ENCODE peak calls at places on chromosomes 6 and 20, in six cellular contexts. M is coronary artery, O is fibroblast of lung, E is hepatocyte, A is tibial nerve, L is ascending aorta. K is an unnamed sample.

GRCh38 chr20:56828402-56828801 is 199.3 kb downstream of the TFAP2C start:
- DNase-seq in O (no peak), M (no peak), A (no peak), L (no peak), E (no peak), K (no peak)

GRCh38 chr6:134115715-134116074 is 63.3 kb upstream of the SLC2A12 start:
- DNase-seq in M (no peak), A (no peak), O (no peak), E (no peak), L (no peak), K (no peak)

GRCh38 chr20:17507032-17507431 is 24.1 kb downstream of the BFSP1 start:
- DNase-seq in O (no peak), M (no peak), A (no peak), L (no peak), E (no peak), K (no peak)

GRCh38 chr6:153698637-153699036 is 340.4 kb upstream of the OPRM1 start:
- DNase-seq in E (no peak), A (no peak), M (no peak), O (no peak), L (no peak), K (no peak)

GRCh38 chr20:45101333-45101850 is 465 bp upstream of the KCNS1 start:
- DNase-seq in A (no peak), O (no peak), L (no peak), E (no peak), M (no peak), K (no peak)

GRCh38 chr6:28490191-28490890 is 25.3 kb downstream of the GPX6 start:
- DNase-seq in L (no peak), E (peak; percentile 56), O (no peak), M (no peak), A (no peak), K (no peak)

GRCh38 chr20:33444797-33445560 is 1.4 kb upstream of the SNTA1 start:
- DNase-seq in A (no peak), E (peak; percentile 55), M (no peak), L (no peak), O (no peak), K (no peak)

GRCh38 chr20:3753098-3753497 is 14.5 kb downstream of the ADISSP start:
- DNase-seq in M (no peak), O (peak; percentile 49), E (peak; percentile 73), L (no peak), A (peak; percentile 65), K (peak; percentile 85)

GRCh38 chr20:16201191-16201590 is 372.1 kb downstream of the KIF16B start:
- DNase-seq in O (no peak), A (no peak), M (no peak), L (no peak), E (no peak), K (no peak)

GRCh38 chr20:4603724-4604123 is 118.0 kb upstream of the PRND start:
- DNase-seq in M (no peak), E (peak; percentile 28), O (peak; percentile 30), L (no peak), A (no peak), K (peak; percentile 8)

GRCh38 chr6:132734694-132735236 is 20.9 kb upstream of the VNN1 start:
- DNase-seq in O (peak; percentile 10), A (no peak), E (peak; percentile 37), L (no peak), M (no peak), K (peak; percentile 67)

GRCh38 chr20:50305636-50306477 is 115.2 kb downstream of the CEBPB start:
- DNase-seq in L (no peak), O (no peak), A (peak; percentile 58), E (peak; percentile 61), M (peak; percentile 78), K (peak; percentile 73)

GRCh38 chr6:116560130-116560529 is 6.6 kb downstream of the CALHM4 start:
- DNase-seq in E (no peak), O (no peak), M (no peak), A (no peak), L (no peak), K (no peak)

GRCh38 chr6:167652701-167653095 is 174.0 kb upstream of the AFDN start:
- DNase-seq in M (no peak), O (no peak), E (no peak), A (no peak), L (no peak), K (no peak)

GRCh38 chr6:89385156-89385667 is 26.9 kb downstream of the RRAGD start:
- DNase-seq in A (no peak), M (no peak), E (no peak), O (peak; percentile 72), L (no peak), K (peak; percentile 82)

GRCh38 chr6:33787954-33788693 is 806 bp downstream of the LEMD2 start:
- DNase-seq in M (peak; percentile 84), O (peak; percentile 86), A (peak; percentile 35), L (peak; percentile 44), E (peak; percentile 81), K (peak; percentile 82)

GRCh38 chr6:128806274-128806673 is 76.7 kb upstream of the LAMA2 start:
- DNase-seq in E (no peak), A (no peak), O (no peak), M (no peak), L (no peak), K (peak; percentile 62)

GRCh38 chr6:1613631-1614447 is 4.1 kb downstream of the FOXC1 start:
- DNase-seq in L (no peak), E (no peak), M (no peak), O (no peak), A (peak; percentile 11), K (peak; percentile 56)

GRCh38 chr6:1749041-1749440 is 139.3 kb downstream of the FOXC1 start:
- DNase-seq in L (no peak), M (no peak), O (no peak), A (no peak), E (no peak), K (no peak)

GRCh38 chr6:38572186-38572813 is 67.4 kb downstream of the BTBD9 start:
- DNase-seq in O (no peak), M (no peak), L (no peak), E (no peak), A (no peak), K (no peak)

GRCh38 chr20:5844063-5844681 is 94.0 kb downstream of the SHLD1 start:
- DNase-seq in E (no peak), M (no peak), A (no peak), L (no peak), O (peak; percentile 51), K (peak; percentile 31)

GRCh38 chr6:98924647-98925046 is 23.1 kb downstream of the FBXL4 start:
- DNase-seq in A (no peak), L (no peak), E (no peak), M (no peak), O (no peak), K (no peak)

GRCh38 chr20:25468126-25469075 is 60.9 kb downstream of the GINS1 start:
- DNase-seq in L (no peak), E (no peak), O (no peak), A (no peak), M (no peak), K (no peak)

GRCh38 chr20:25471020-25471419 is 63.5 kb downstream of the GINS1 start:
- DNase-seq in E (no peak), L (no peak), A (no peak), M (no peak), O (no peak), K (no peak)

GRCh38 chr20:25469558-25469957 is 62.1 kb downstream of the GINS1 start:
- DNase-seq in L (no peak), O (no peak), M (no peak), A (no peak), E (no peak), K (no peak)

GRCh38 chr20:25467441-25467840 is 60.0 kb downstream of the GINS1 start:
- DNase-seq in M (no peak), A (no peak), E (no peak), L (no peak), O (no peak), K (no peak)

GRCh38 chr20:25470045-25470444 is 62.6 kb downstream of the GINS1 start:
- DNase-seq in L (no peak), O (peak; percentile 30), M (no peak), E (peak; percentile 45), A (no peak), K (peak; percentile 42)
- H3K4me3 ChIP-seq in L (no peak overlapping the region), O (no peak overlapping the region), M (no peak overlapping the region), E (no peak overlapping the region), A (no peak overlapping the region), K (no peak overlapping the region)

GRCh38 chr6:55014321-55015088 is 159.8 kb upstream of the HCRTR2 start:
- DNase-seq in L (no peak), E (no peak), A (no peak), M (no peak), O (no peak), K (peak; percentile 11)

GRCh38 chr6:55009114-55009513 is 162.5 kb downstream of the FAM83B start:
- DNase-seq in E (no peak), O (no peak), L (no peak), M (peak; percentile 45), A (no peak), K (no peak)

GRCh38 chr6:55012454-55012853 is 161.9 kb upstream of the HCRTR2 start:
- DNase-seq in E (no peak), A (no peak), O (no peak), M (no peak), L (no peak), K (no peak)

GRCh38 chr6:55016261-55016660 is 158.1 kb upstream of the HCRTR2 start:
- DNase-seq in M (no peak), O (no peak), E (no peak), L (no peak), A (no peak), K (no peak)

GRCh38 chr6:55011034-55011433 is 163.3 kb upstream of the HCRTR2 start:
- DNase-seq in O (no peak), A (no peak), E (no peak), L (no peak), M (no peak), K (no peak)
- TF ChIP-seq CTCF in O (no peak), A (no peak), E (no peak), L (no peak), M (no peak), K (no peak)

DNA sequence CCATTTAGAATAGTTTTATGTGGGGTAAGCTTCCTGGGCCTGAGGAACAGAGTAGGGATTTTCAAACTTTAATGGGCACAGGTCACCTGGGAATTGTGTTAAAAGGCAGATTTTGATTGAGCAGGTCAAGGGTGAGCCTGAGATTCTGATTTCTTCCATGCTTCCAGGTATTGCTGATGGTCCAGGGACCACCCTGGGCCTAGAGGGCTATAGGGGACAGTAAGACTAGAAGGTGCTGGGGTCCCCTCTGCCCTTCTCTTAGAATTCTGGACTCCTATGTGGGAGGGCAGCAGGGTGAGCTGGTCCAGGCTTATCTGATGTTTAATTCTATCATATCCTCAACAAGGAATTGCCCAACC is 2.6 kb downstream of the DDR1 start:
- DNase-seq in M (no peak), L (no peak), A (no peak), E (no peak), O (no peak), K (no peak)
- H3K4me3 ChIP-seq in M (peak overlapping the region; percentile 94), L (no peak overlapping the region), A (no peak overlapping the region), E (no peak overlapping the region), O (peak overlapping the region; percentile 81), K (no peak overlapping the region)

DNA sequence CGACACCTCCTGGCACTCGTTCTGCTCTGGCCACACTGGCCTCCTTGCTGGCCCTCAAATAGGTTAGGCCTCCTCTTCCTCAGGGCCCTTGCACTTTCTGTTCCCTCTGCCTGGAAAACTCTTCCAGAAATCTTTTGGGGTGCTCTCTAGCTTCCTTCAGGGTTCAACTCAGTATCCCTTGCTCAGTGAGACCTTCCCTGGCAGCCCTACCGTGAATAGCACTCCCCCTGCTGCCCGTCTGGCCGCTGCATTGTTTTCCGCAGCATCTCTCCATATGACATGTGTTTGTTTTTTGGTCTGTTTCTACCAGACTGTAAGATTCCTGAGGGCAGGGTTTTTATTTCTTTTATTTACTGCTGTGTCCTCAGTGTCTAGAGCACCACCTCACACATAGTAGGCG is 6.7 kb downstream of the DDX27 start:
- DNase-seq in E (no peak), M (no peak), L (no peak), A (no peak), O (no peak), K (no peak)
- TF ChIP-seq CTCF in E (no peak), M (no peak), L (no peak), A (no peak), O (no peak), K (no peak)

GRCh38 chr6:170135461-170135820 is 155.4 kb downstream of the DLL1 start:
- DNase-seq in L (no peak), O (no peak), M (no peak), A (no peak), E (no peak), K (no peak)
- H3K4me3 ChIP-seq in L (no peak overlapping the region), O (no peak overlapping the region), M (no peak overlapping the region), A (no peak overlapping the region), E (no peak overlapping the region), K (no peak overlapping the region)

K was measured in cardiac fibroblast.